ENCODE peak calls at places on chromosomes 2 and 18, in eight cellular contexts. One of them, this sample, is unnamed.

GRCh38 chr2:219912530-219912929 is 285.1 kb downstream of the SLC4A3 start:
- DNase-seq in lung: no peak
- DNase-seq in stimulated activated CD4-positive, alpha-beta T cell treated with anti-CD3 and anti-CD28 coated beads, TNF-alpha, amount 100 ng/mL, for 1 hour: no peak
- DNase-seq in stimulated activated naive CD8-positive, alpha-beta T cell treated with anti-CD3 and anti-CD28 coated beads, Interleukin-15, Interleukin-2, amounts not matched to agents 100 U/mL and 50 U/mL, for 24 hours: no peak
- DNase-seq in GM23338: peak
- DNase-seq in ovary: peak
- DNase-seq in HT1080: peak
- DNase-seq in activated CD4-positive, alpha-beta T cell treated with anti-CD3 and anti-CD28 coated beads for 4 hours: no peak
- DNase-seq in this sample: peak

GRCh38 chr18:13409997-13410396 is 191.4 kb downstream of the LDLRAD4 start:
- DNase-seq in lung: no peak
- DNase-seq in stimulated activated CD4-positive, alpha-beta T cell treated with anti-CD3 and anti-CD28 coated beads, TNF-alpha, amount 100 ng/mL, for 1 hour: no peak
- DNase-seq in stimulated activated naive CD8-positive, alpha-beta T cell treated with anti-CD3 and anti-CD28 coated beads, Interleukin-15, Interleukin-2, amounts not matched to agents 100 U/mL and 50 U/mL, for 24 hours: no peak
- DNase-seq in GM23338: peak
- DNase-seq in ovary: no peak
- DNase-seq in HT1080: no peak
- DNase-seq in activated CD4-positive, alpha-beta T cell treated with anti-CD3 and anti-CD28 coated beads for 4 hours: no peak
- DNase-seq in this sample: no peak

GRCh38 chr2:130385709-130386108 is 29.9 kb downstream of the PTPN18 start:
- DNase-seq in lung: no peak
- DNase-seq in stimulated activated CD4-positive, alpha-beta T cell treated with anti-CD3 and anti-CD28 coated beads, TNF-alpha, amount 100 ng/mL, for 1 hour: no peak
- DNase-seq in stimulated activated naive CD8-positive, alpha-beta T cell treated with anti-CD3 and anti-CD28 coated beads, Interleukin-15, Interleukin-2, amounts not matched to agents 100 U/mL and 50 U/mL, for 24 hours: no peak
- DNase-seq in GM23338: no peak
- DNase-seq in ovary: no peak
- DNase-seq in HT1080: no peak
- DNase-seq in activated CD4-positive, alpha-beta T cell treated with anti-CD3 and anti-CD28 coated beads for 4 hours: no peak
- DNase-seq in this sample: no peak

GRCh38 chr2:234630676-234631350 is 133.9 kb upstream of the ARL4C start:
- DNase-seq in lung: no peak
- DNase-seq in stimulated activated CD4-positive, alpha-beta T cell treated with anti-CD3 and anti-CD28 coated beads, TNF-alpha, amount 100 ng/mL, for 1 hour: no peak
- DNase-seq in stimulated activated naive CD8-positive, alpha-beta T cell treated with anti-CD3 and anti-CD28 coated beads, Interleukin-15, Interleukin-2, amounts not matched to agents 100 U/mL and 50 U/mL, for 24 hours: no peak
- DNase-seq in GM23338: peak
- DNase-seq in ovary: no peak
- DNase-seq in HT1080: no peak
- DNase-seq in activated CD4-positive, alpha-beta T cell treated with anti-CD3 and anti-CD28 coated beads for 4 hours: no peak
- DNase-seq in this sample: no peak

GRCh38 chr2:73494031-73494430 is 108.4 kb downstream of the ALMS1 start:
- DNase-seq in lung: no peak
- DNase-seq in stimulated activated CD4-positive, alpha-beta T cell treated with anti-CD3 and anti-CD28 coated beads, TNF-alpha, amount 100 ng/mL, for 1 hour: no peak
- DNase-seq in stimulated activated naive CD8-positive, alpha-beta T cell treated with anti-CD3 and anti-CD28 coated beads, Interleukin-15, Interleukin-2, amounts not matched to agents 100 U/mL and 50 U/mL, for 24 hours: peak
- DNase-seq in GM23338: peak
- DNase-seq in ovary: no peak
- DNase-seq in HT1080: peak
- DNase-seq in activated CD4-positive, alpha-beta T cell treated with anti-CD3 and anti-CD28 coated beads for 4 hours: no peak
- DNase-seq in this sample: no peak

GRCh38 chr2:233421091-233421816 is 67.0 kb downstream of the DGKD start:
- DNase-seq in lung: peak
- DNase-seq in stimulated activated CD4-positive, alpha-beta T cell treated with anti-CD3 and anti-CD28 coated beads, TNF-alpha, amount 100 ng/mL, for 1 hour: no peak
- DNase-seq in stimulated activated naive CD8-positive, alpha-beta T cell treated with anti-CD3 and anti-CD28 coated beads, Interleukin-15, Interleukin-2, amounts not matched to agents 100 U/mL and 50 U/mL, for 24 hours: no peak
- DNase-seq in GM23338: no peak
- DNase-seq in ovary: no peak
- DNase-seq in HT1080: no peak
- DNase-seq in activated CD4-positive, alpha-beta T cell treated with anti-CD3 and anti-CD28 coated beads for 4 hours: no peak
- DNase-seq in this sample: no peak

GRCh38 chr2:196823750-196824149 is 14.6 kb upstream of the C2orf66 start:
- DNase-seq in lung: no peak
- DNase-seq in stimulated activated CD4-positive, alpha-beta T cell treated with anti-CD3 and anti-CD28 coated beads, TNF-alpha, amount 100 ng/mL, for 1 hour: no peak
- DNase-seq in stimulated activated naive CD8-positive, alpha-beta T cell treated with anti-CD3 and anti-CD28 coated beads, Interleukin-15, Interleukin-2, amounts not matched to agents 100 U/mL and 50 U/mL, for 24 hours: no peak
- DNase-seq in GM23338: no peak
- DNase-seq in ovary: no peak
- DNase-seq in HT1080: peak
- DNase-seq in activated CD4-positive, alpha-beta T cell treated with anti-CD3 and anti-CD28 coated beads for 4 hours: no peak
- DNase-seq in this sample: peak

GRCh38 chr18:10727477-10727876 is 201.7 kb downstream of the NAPG start:
- DNase-seq in lung: no peak
- DNase-seq in stimulated activated CD4-positive, alpha-beta T cell treated with anti-CD3 and anti-CD28 coated beads, TNF-alpha, amount 100 ng/mL, for 1 hour: no peak
- DNase-seq in stimulated activated naive CD8-positive, alpha-beta T cell treated with anti-CD3 and anti-CD28 coated beads, Interleukin-15, Interleukin-2, amounts not matched to agents 100 U/mL and 50 U/mL, for 24 hours: no peak
- DNase-seq in GM23338: no peak
- DNase-seq in ovary: no peak
- DNase-seq in HT1080: peak
- DNase-seq in activated CD4-positive, alpha-beta T cell treated with anti-CD3 and anti-CD28 coated beads for 4 hours: no peak
- DNase-seq in this sample: no peak

GRCh38 chr2:45319683-45320082 is 291.4 kb downstream of the SRBD1 start:
- DNase-seq in lung: no peak
- DNase-seq in stimulated activated CD4-positive, alpha-beta T cell treated with anti-CD3 and anti-CD28 coated beads, TNF-alpha, amount 100 ng/mL, for 1 hour: no peak
- DNase-seq in stimulated activated naive CD8-positive, alpha-beta T cell treated with anti-CD3 and anti-CD28 coated beads, Interleukin-15, Interleukin-2, amounts not matched to agents 100 U/mL and 50 U/mL, for 24 hours: no peak
- DNase-seq in GM23338: no peak
- DNase-seq in ovary: no peak
- DNase-seq in HT1080: no peak
- DNase-seq in activated CD4-positive, alpha-beta T cell treated with anti-CD3 and anti-CD28 coated beads for 4 hours: no peak
- DNase-seq in this sample: no peak

GRCh38 chr2:54935389-54935788 is 114.9 kb downstream of the RTN4 start:
- DNase-seq in lung: no peak
- DNase-seq in stimulated activated CD4-positive, alpha-beta T cell treated with anti-CD3 and anti-CD28 coated beads, TNF-alpha, amount 100 ng/mL, for 1 hour: no peak
- DNase-seq in stimulated activated naive CD8-positive, alpha-beta T cell treated with anti-CD3 and anti-CD28 coated beads, Interleukin-15, Interleukin-2, amounts not matched to agents 100 U/mL and 50 U/mL, for 24 hours: no peak
- DNase-seq in GM23338: no peak
- DNase-seq in ovary: no peak
- DNase-seq in HT1080: no peak
- DNase-seq in activated CD4-positive, alpha-beta T cell treated with anti-CD3 and anti-CD28 coated beads for 4 hours: no peak
- DNase-seq in this sample: no peak

GRCh38 chr18:59957957-59958356 is 58.2 kb downstream of the PMAIP1 start:
- DNase-seq in lung: no peak
- DNase-seq in stimulated activated CD4-positive, alpha-beta T cell treated with anti-CD3 and anti-CD28 coated beads, TNF-alpha, amount 100 ng/mL, for 1 hour: no peak
- DNase-seq in stimulated activated naive CD8-positive, alpha-beta T cell treated with anti-CD3 and anti-CD28 coated beads, Interleukin-15, Interleukin-2, amounts not matched to agents 100 U/mL and 50 U/mL, for 24 hours: peak
- DNase-seq in GM23338: no peak
- DNase-seq in ovary: no peak
- DNase-seq in HT1080: peak
- DNase-seq in activated CD4-positive, alpha-beta T cell treated with anti-CD3 and anti-CD28 coated beads for 4 hours: no peak
- DNase-seq in this sample: peak

GRCh38 chr2:227370087-227370486 is 9.0 kb downstream of the TM4SF20 start:
- DNase-seq in lung: no peak
- DNase-seq in stimulated activated CD4-positive, alpha-beta T cell treated with anti-CD3 and anti-CD28 coated beads, TNF-alpha, amount 100 ng/mL, for 1 hour: no peak
- DNase-seq in stimulated activated naive CD8-positive, alpha-beta T cell treated with anti-CD3 and anti-CD28 coated beads, Interleukin-15, Interleukin-2, amounts not matched to agents 100 U/mL and 50 U/mL, for 24 hours: no peak
- DNase-seq in GM23338: no peak
- DNase-seq in ovary: no peak
- DNase-seq in HT1080: no peak
- DNase-seq in activated CD4-positive, alpha-beta T cell treated with anti-CD3 and anti-CD28 coated beads for 4 hours: no peak
- DNase-seq in this sample: no peak